ENCODE peak calls at places on chromosomes 11 and 22, in nine cellular contexts. One of them, this sample, is unnamed.

GRCh38 chr11:107830915-107831540 is 27.6 kb downstream of the SLC35F2 start:
- DNase-seq in ovary: no peak
- DNase-seq in activated CD4-positive, alpha-beta memory T cell treated with anti-CD3 and anti-CD28 coated beads for 36 hours: no peak
- DNase-seq in CD8-positive, alpha-beta T cell: no peak
- DNase-seq in A549: no peak
- DNase-seq in stimulated activated CD8-positive, alpha-beta memory T cell treated with anti-CD3 and anti-CD28 coated beads, Interleukin-4, amount 100 ng/mL, for 1 hour: no peak
- DNase-seq in nephron progenitor cell: no peak
- DNase-seq in AG20443: no peak
- DNase-seq in RPMI8226: no peak
- DNase-seq in this sample: no peak

GRCh38 chr11:83971063-83971462 is 684.9 kb upstream of the CCDC90B start:
- DNase-seq in ovary: no peak
- DNase-seq in activated CD4-positive, alpha-beta memory T cell treated with anti-CD3 and anti-CD28 coated beads for 36 hours: no peak
- DNase-seq in CD8-positive, alpha-beta T cell: no peak
- DNase-seq in A549: no peak
- DNase-seq in stimulated activated CD8-positive, alpha-beta memory T cell treated with anti-CD3 and anti-CD28 coated beads, Interleukin-4, amount 100 ng/mL, for 1 hour: no peak
- DNase-seq in nephron progenitor cell: no peak
- DNase-seq in AG20443: no peak
- DNase-seq in RPMI8226: no peak
- DNase-seq in this sample: no peak

GRCh38 chr22:17303840-17304779 is 65.2 kb upstream of the CECR2 start:
- DNase-seq in ovary: no peak
- DNase-seq in activated CD4-positive, alpha-beta memory T cell treated with anti-CD3 and anti-CD28 coated beads for 36 hours: peak
- DNase-seq in CD8-positive, alpha-beta T cell: peak
- DNase-seq in A549: no peak
- DNase-seq in stimulated activated CD8-positive, alpha-beta memory T cell treated with anti-CD3 and anti-CD28 coated beads, Interleukin-4, amount 100 ng/mL, for 1 hour: peak
- DNase-seq in nephron progenitor cell: no peak
- DNase-seq in AG20443: no peak
- DNase-seq in RPMI8226: no peak
- DNase-seq in this sample: peak

GRCh38 chr11:35082322-35083180 is 56.4 kb upstream of the CD44 start:
- DNase-seq in ovary: peak
- DNase-seq in activated CD4-positive, alpha-beta memory T cell treated with anti-CD3 and anti-CD28 coated beads for 36 hours: peak
- DNase-seq in CD8-positive, alpha-beta T cell: peak
- DNase-seq in A549: peak
- DNase-seq in stimulated activated CD8-positive, alpha-beta memory T cell treated with anti-CD3 and anti-CD28 coated beads, Interleukin-4, amount 100 ng/mL, for 1 hour: peak
- DNase-seq in nephron progenitor cell: peak
- DNase-seq in AG20443: peak
- DNase-seq in RPMI8226: no peak
- DNase-seq in this sample: peak

GRCh38 chr11:2685566-2686359 is 14.0 kb downstream of the KCNQ1OT1 start:
- DNase-seq in ovary: peak
- DNase-seq in activated CD4-positive, alpha-beta memory T cell treated with anti-CD3 and anti-CD28 coated beads for 36 hours: no peak
- DNase-seq in CD8-positive, alpha-beta T cell: no peak
- DNase-seq in A549: no peak
- DNase-seq in stimulated activated CD8-positive, alpha-beta memory T cell treated with anti-CD3 and anti-CD28 coated beads, Interleukin-4, amount 100 ng/mL, for 1 hour: no peak
- DNase-seq in nephron progenitor cell: no peak
- DNase-seq in AG20443: no peak
- DNase-seq in RPMI8226: no peak
- DNase-seq in this sample: no peak

GRCh38 chr22:33792837-33793236 is 127.4 kb downstream of the LARGE1 start:
- DNase-seq in ovary: no peak
- DNase-seq in activated CD4-positive, alpha-beta memory T cell treated with anti-CD3 and anti-CD28 coated beads for 36 hours: no peak
- DNase-seq in CD8-positive, alpha-beta T cell: no peak
- DNase-seq in A549: no peak
- DNase-seq in stimulated activated CD8-positive, alpha-beta memory T cell treated with anti-CD3 and anti-CD28 coated beads, Interleukin-4, amount 100 ng/mL, for 1 hour: no peak
- DNase-seq in nephron progenitor cell: peak
- DNase-seq in AG20443: peak
- DNase-seq in RPMI8226: no peak
- DNase-seq in this sample: no peak

GRCh38 chr11:22433066-22433450 is 94.9 kb downstream of the SLC17A6 start:
- DNase-seq in ovary: no peak
- DNase-seq in activated CD4-positive, alpha-beta memory T cell treated with anti-CD3 and anti-CD28 coated beads for 36 hours: no peak
- DNase-seq in CD8-positive, alpha-beta T cell: no peak
- DNase-seq in A549: no peak
- DNase-seq in stimulated activated CD8-positive, alpha-beta memory T cell treated with anti-CD3 and anti-CD28 coated beads, Interleukin-4, amount 100 ng/mL, for 1 hour: no peak
- DNase-seq in nephron progenitor cell: no peak
- DNase-seq in AG20443: peak
- DNase-seq in RPMI8226: no peak
- DNase-seq in this sample: no peak

GRCh38 chr11:11531127-11531526 is 90.7 kb downstream of the GALNT18 start:
- DNase-seq in ovary: no peak
- DNase-seq in activated CD4-positive, alpha-beta memory T cell treated with anti-CD3 and anti-CD28 coated beads for 36 hours: no peak
- DNase-seq in CD8-positive, alpha-beta T cell: no peak
- DNase-seq in A549: no peak
- DNase-seq in stimulated activated CD8-positive, alpha-beta memory T cell treated with anti-CD3 and anti-CD28 coated beads, Interleukin-4, amount 100 ng/mL, for 1 hour: no peak
- DNase-seq in nephron progenitor cell: no peak
- DNase-seq in AG20443: no peak
- DNase-seq in RPMI8226: no peak
- DNase-seq in this sample: no peak

GRCh38 chr11:34139346-34139745 is 33.9 kb downstream of the NAT10 start:
- DNase-seq in ovary: no peak
- DNase-seq in activated CD4-positive, alpha-beta memory T cell treated with anti-CD3 and anti-CD28 coated beads for 36 hours: no peak
- DNase-seq in CD8-positive, alpha-beta T cell: no peak
- DNase-seq in A549: no peak
- DNase-seq in stimulated activated CD8-positive, alpha-beta memory T cell treated with anti-CD3 and anti-CD28 coated beads, Interleukin-4, amount 100 ng/mL, for 1 hour: no peak
- DNase-seq in nephron progenitor cell: no peak
- DNase-seq in AG20443: no peak
- DNase-seq in RPMI8226: no peak
- DNase-seq in this sample: no peak

GRCh38 chr22:43288378-43288777 is 54.8 kb downstream of the SCUBE1 start:
- DNase-seq in ovary: no peak
- DNase-seq in activated CD4-positive, alpha-beta memory T cell treated with anti-CD3 and anti-CD28 coated beads for 36 hours: no peak
- DNase-seq in CD8-positive, alpha-beta T cell: no peak
- DNase-seq in A549: no peak
- DNase-seq in stimulated activated CD8-positive, alpha-beta memory T cell treated with anti-CD3 and anti-CD28 coated beads, Interleukin-4, amount 100 ng/mL, for 1 hour: no peak
- DNase-seq in nephron progenitor cell: no peak
- DNase-seq in AG20443: no peak
- DNase-seq in RPMI8226: no peak
- DNase-seq in this sample: no peak

GRCh38 chr11:24683578-24683977 is 186.7 kb downstream of the LUZP2 start:
- DNase-seq in ovary: no peak
- DNase-seq in activated CD4-positive, alpha-beta memory T cell treated with anti-CD3 and anti-CD28 coated beads for 36 hours: no peak
- DNase-seq in CD8-positive, alpha-beta T cell: no peak
- DNase-seq in A549: no peak
- DNase-seq in stimulated activated CD8-positive, alpha-beta memory T cell treated with anti-CD3 and anti-CD28 coated beads, Interleukin-4, amount 100 ng/mL, for 1 hour: no peak
- DNase-seq in nephron progenitor cell: no peak
- DNase-seq in AG20443: no peak
- DNase-seq in RPMI8226: no peak
- DNase-seq in this sample: no peak

GRCh38 chr11:43574949-43575915 is 105.3 kb upstream of the HSD17B12 start:
- DNase-seq in ovary: peak
- DNase-seq in activated CD4-positive, alpha-beta memory T cell treated with anti-CD3 and anti-CD28 coated beads for 36 hours: peak
- DNase-seq in CD8-positive, alpha-beta T cell: no peak
- DNase-seq in A549: no peak
- DNase-seq in stimulated activated CD8-positive, alpha-beta memory T cell treated with anti-CD3 and anti-CD28 coated beads, Interleukin-4, amount 100 ng/mL, for 1 hour: no peak
- DNase-seq in nephron progenitor cell: peak
- DNase-seq in AG20443: peak
- DNase-seq in RPMI8226: no peak
- DNase-seq in this sample: no peak

GRCh38 chr11:67033661-67034166 is 10.8 kb downstream of the SYT12 start:
- DNase-seq in ovary: no peak
- DNase-seq in activated CD4-positive, alpha-beta memory T cell treated with anti-CD3 and anti-CD28 coated beads for 36 hours: no peak
- DNase-seq in CD8-positive, alpha-beta T cell: no peak
- DNase-seq in A549: no peak
- DNase-seq in stimulated activated CD8-positive, alpha-beta memory T cell treated with anti-CD3 and anti-CD28 coated beads, Interleukin-4, amount 100 ng/mL, for 1 hour: no peak
- DNase-seq in nephron progenitor cell: no peak
- DNase-seq in AG20443: peak
- DNase-seq in RPMI8226: peak
- DNase-seq in this sample: no peak

GRCh38 chr11:121692236-121692635 is 239.5 kb upstream of the SORL1-AS1 start:
- DNase-seq in ovary: no peak
- DNase-seq in activated CD4-positive, alpha-beta memory T cell treated with anti-CD3 and anti-CD28 coated beads for 36 hours: no peak
- DNase-seq in CD8-positive, alpha-beta T cell: no peak
- DNase-seq in A549: no peak
- DNase-seq in stimulated activated CD8-positive, alpha-beta memory T cell treated with anti-CD3 and anti-CD28 coated beads, Interleukin-4, amount 100 ng/mL, for 1 hour: no peak
- DNase-seq in nephron progenitor cell: no peak
- DNase-seq in AG20443: no peak
- DNase-seq in RPMI8226: no peak
- DNase-seq in this sample: no peak

GRCh38 chr22:37913233-37913721 is 7.2 kb downstream of the MICALL1 start:
- DNase-seq in ovary: no peak
- DNase-seq in activated CD4-positive, alpha-beta memory T cell treated with anti-CD3 and anti-CD28 coated beads for 36 hours: no peak
- DNase-seq in CD8-positive, alpha-beta T cell: no peak
- DNase-seq in A549: no peak
- DNase-seq in stimulated activated CD8-positive, alpha-beta memory T cell treated with anti-CD3 and anti-CD28 coated beads, Interleukin-4, amount 100 ng/mL, for 1 hour: no peak
- DNase-seq in nephron progenitor cell: no peak
- DNase-seq in AG20443: no peak
- DNase-seq in RPMI8226: no peak
- DNase-seq in this sample: no peak

GRCh38 chr22:20654343-20655208 is 119.3 kb upstream of the SERPIND1 start:
- DNase-seq in ovary: no peak
- DNase-seq in activated CD4-positive, alpha-beta memory T cell treated with anti-CD3 and anti-CD28 coated beads for 36 hours: no peak
- DNase-seq in CD8-positive, alpha-beta T cell: no peak
- DNase-seq in A549: no peak
- DNase-seq in stimulated activated CD8-positive, alpha-beta memory T cell treated with anti-CD3 and anti-CD28 coated beads, Interleukin-4, amount 100 ng/mL, for 1 hour: no peak
- DNase-seq in nephron progenitor cell: no peak
- DNase-seq in AG20443: peak
- DNase-seq in RPMI8226: peak
- DNase-seq in this sample: no peak

GRCh38 chr11:27882066-27882697 is 181.9 kb upstream of the BDNF start:
- DNase-seq in ovary: no peak
- DNase-seq in activated CD4-positive, alpha-beta memory T cell treated with anti-CD3 and anti-CD28 coated beads for 36 hours: no peak
- DNase-seq in CD8-positive, alpha-beta T cell: no peak
- DNase-seq in A549: no peak
- DNase-seq in stimulated activated CD8-positive, alpha-beta memory T cell treated with anti-CD3 and anti-CD28 coated beads, Interleukin-4, amount 100 ng/mL, for 1 hour: no peak
- DNase-seq in nephron progenitor cell: no peak
- DNase-seq in AG20443: peak
- DNase-seq in RPMI8226: no peak
- DNase-seq in this sample: no peak

GRCh38 chr11:10076458-10077141 is 217.4 kb downstream of the SBF2 start:
- DNase-seq in ovary: no peak
- DNase-seq in activated CD4-positive, alpha-beta memory T cell treated with anti-CD3 and anti-CD28 coated beads for 36 hours: peak
- DNase-seq in CD8-positive, alpha-beta T cell: no peak
- DNase-seq in A549: peak
- DNase-seq in stimulated activated CD8-positive, alpha-beta memory T cell treated with anti-CD3 and anti-CD28 coated beads, Interleukin-4, amount 100 ng/mL, for 1 hour: peak
- DNase-seq in nephron progenitor cell: peak
- DNase-seq in AG20443: peak
- DNase-seq in RPMI8226: peak
- DNase-seq in this sample: peak

GRCh38 chr11:32231909-32232493 is 141.1 kb downstream of the RCN1 start:
- DNase-seq in ovary: no peak
- DNase-seq in activated CD4-positive, alpha-beta memory T cell treated with anti-CD3 and anti-CD28 coated beads for 36 hours: peak
- DNase-seq in CD8-positive, alpha-beta T cell: no peak
- DNase-seq in A549: peak
- DNase-seq in stimulated activated CD8-positive, alpha-beta memory T cell treated with anti-CD3 and anti-CD28 coated beads, Interleukin-4, amount 100 ng/mL, for 1 hour: no peak
- DNase-seq in nephron progenitor cell: peak
- DNase-seq in AG20443: peak
- DNase-seq in RPMI8226: peak
- DNase-seq in this sample: no peak

GRCh38 chr11:68974421-68975194 is 6.2 kb downstream of the MRGPRD start:
- DNase-seq in ovary: no peak
- DNase-seq in activated CD4-positive, alpha-beta memory T cell treated with anti-CD3 and anti-CD28 coated beads for 36 hours: peak
- DNase-seq in CD8-positive, alpha-beta T cell: no peak
- DNase-seq in A549: peak
- DNase-seq in stimulated activated CD8-positive, alpha-beta memory T cell treated with anti-CD3 and anti-CD28 coated beads, Interleukin-4, amount 100 ng/mL, for 1 hour: no peak
- DNase-seq in nephron progenitor cell: no peak
- DNase-seq in AG20443: peak
- DNase-seq in RPMI8226: peak
- DNase-seq in this sample: no peak

GRCh38 chr22:44396021-44396726 is 83.4 kb upstream of the SHISAL1 start:
- DNase-seq in ovary: peak
- DNase-seq in activated CD4-positive, alpha-beta memory T cell treated with anti-CD3 and anti-CD28 coated beads for 36 hours: no peak
- DNase-seq in CD8-positive, alpha-beta T cell: no peak
- DNase-seq in A549: no peak
- DNase-seq in stimulated activated CD8-positive, alpha-beta memory T cell treated with anti-CD3 and anti-CD28 coated beads, Interleukin-4, amount 100 ng/mL, for 1 hour: no peak
- DNase-seq in nephron progenitor cell: no peak
- DNase-seq in AG20443: no peak
- DNase-seq in RPMI8226: no peak
- DNase-seq in this sample: no peak

GRCh38 chr11:132111341-132111740 is 740.9 kb downstream of the NTM start:
- DNase-seq in ovary: no peak
- DNase-seq in activated CD4-positive, alpha-beta memory T cell treated with anti-CD3 and anti-CD28 coated beads for 36 hours: no peak
- DNase-seq in CD8-positive, alpha-beta T cell: no peak
- DNase-seq in A549: no peak
- DNase-seq in stimulated activated CD8-positive, alpha-beta memory T cell treated with anti-CD3 and anti-CD28 coated beads, Interleukin-4, amount 100 ng/mL, for 1 hour: no peak
- DNase-seq in nephron progenitor cell: no peak
- DNase-seq in AG20443: peak
- DNase-seq in RPMI8226: no peak
- DNase-seq in this sample: no peak

This sample was measured in naive B cell.